ENCODE peak calls at places on chromosomes 7 and 10, in seven cellular contexts. O is WTC11, W is kidney epithelial cell, T is PC-9, X is GM13977, N is neural progenitor cell, M is AG10803. Q is an unnamed sample.

GRCh38 chr7:73642834-73643233 is 18.5 kb upstream of the MLXIPL start:
- DNase-seq in N (no peak), T (no peak), W (no peak), O (no peak), M (peak), X (no peak), Q (no peak)

GRCh38 chr10:33459597-33459996 is 125.1 kb upstream of the NRP1 start:
- DNase-seq in X (no peak), W (no peak), N (no peak), O (no peak), M (peak), T (no peak), Q (no peak)

GRCh38 chr10:128125416-128125943 is 743 bp downstream of the MKI67 start:
- DNase-seq in O (no peak), X (no peak), W (no peak), M (no peak), T (no peak), N (peak), Q (no peak)

GRCh38 chr10:96532523-96532922 is 18.8 kb upstream of the TLL2 start:
- DNase-seq in X (no peak), N (no peak), T (no peak), O (no peak), M (no peak), W (no peak), Q (no peak)

GRCh38 chr10:14478639-14479038 is 147.9 kb upstream of the FRMD4A start:
- DNase-seq in W (no peak), O (peak), N (peak), M (peak), X (peak), T (peak), Q (no peak)

GRCh38 chr7:41046221-41046761 is 656.6 kb downstream of the INHBA start:
- DNase-seq in O (no peak), N (no peak), W (no peak), T (no peak), M (no peak), X (no peak), Q (no peak)

GRCh38 chr7:1439373-1440363 is 19.6 kb downstream of the MICALL2 start:
- DNase-seq in T (no peak), O (no peak), W (no peak), M (no peak), N (no peak), X (no peak), Q (no peak)

GRCh38 chr10:5692476-5693358 is 8.1 kb downstream of the TASOR2 start:
- DNase-seq in T (peak), M (peak), N (peak), X (peak), O (peak), W (no peak), Q (no peak)

DNA sequence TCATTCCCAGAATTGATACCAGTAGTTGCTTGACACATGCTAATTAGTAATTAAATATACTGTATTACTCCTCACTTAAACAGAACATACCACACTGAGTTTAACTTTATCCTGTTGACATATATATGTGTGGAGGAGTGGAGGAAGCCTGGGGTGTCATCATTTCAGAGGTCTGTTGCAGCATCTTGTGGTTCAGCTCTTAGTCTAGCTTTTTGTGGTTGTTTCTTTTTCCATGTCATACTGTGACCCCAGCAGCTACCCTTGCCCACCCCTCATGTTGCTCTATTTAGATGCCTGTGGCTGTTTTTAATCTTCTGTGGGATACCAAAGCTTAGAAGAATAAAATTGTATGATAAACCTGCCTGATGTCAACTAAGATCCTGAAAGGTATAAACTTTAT is 875.4 kb downstream of the LRMDA start:
- DNase-seq in M (peak), O (no peak), W (no peak), T (no peak), X (no peak), N (no peak), Q (no peak)
- TF ChIP-seq CTCF in M (no peak), O (no peak), W (no peak), T (no peak), X (no peak), N (no peak), Q (no peak)

GRCh38 chr7:83648464-83649241 is at the start of gene SEMA3E:
- DNase-seq in W (peak), X (no peak), M (peak), N (peak), T (peak), O (peak), Q (peak)
- TF ChIP-seq CTCF in W (peak), X (no peak), M (no peak), N (peak), T (peak), O (no peak), Q (no peak)

GRCh38 chr7:142693911-142694310 is 55.4 kb upstream of the PRSS1 start:
- DNase-seq in O (no peak), W (no peak), T (no peak), X (no peak), M (no peak), N (no peak), Q (no peak)

GRCh38 chr7:142690554-142691182 is 58.6 kb upstream of the PRSS1 start:
- DNase-seq in M (no peak), N (no peak), W (no peak), X (no peak), T (no peak), O (no peak), Q (no peak)

GRCh38 chr7:142685877-142686508 is 63.3 kb upstream of the PRSS1 start:
- DNase-seq in W (no peak), T (no peak), X (no peak), N (no peak), M (no peak), O (no peak), Q (no peak)

GRCh38 chr7:142689439-142690168 is 59.7 kb upstream of the PRSS1 start:
- DNase-seq in X (no peak), O (no peak), T (no peak), N (no peak), M (no peak), W (no peak), Q (no peak)
- TF ChIP-seq CTCF in X (peak), O (no peak), T (peak), N (peak), M (no peak), W (peak), Q (peak)

GRCh38 chr7:117750612-117751563 is 122.4 kb downstream of the CTTNBP2 start:
- DNase-seq in M (peak), X (peak), T (no peak), O (no peak), N (peak), W (no peak), Q (no peak)
- TF ChIP-seq CTCF in M (peak), X (peak), T (peak), O (no peak), N (peak), W (peak), Q (peak)

GRCh38 chr7:129209067-129209926 is 15.5 kb upstream of the AHCYL2 start:
- DNase-seq in O (no peak), W (no peak), T (no peak), M (no peak), N (no peak), X (no peak), Q (no peak)

GRCh38 chr7:129205987-129206785 is 17.8 kb downstream of the SMO start:
- DNase-seq in O (no peak), N (no peak), W (no peak), M (no peak), T (no peak), X (no peak), Q (no peak)

GRCh38 chr7:129210256-129210988 is 14.4 kb upstream of the AHCYL2 start:
- DNase-seq in O (peak), T (peak), W (no peak), N (peak), M (peak), X (peak), Q (no peak)

GRCh38 chr7:129210989-129211312 is 13.9 kb upstream of the AHCYL2 start:
- DNase-seq in N (no peak), W (no peak), O (no peak), T (no peak), M (no peak), X (no peak), Q (no peak)

GRCh38 chr7:129208667-129209066 is 16.2 kb upstream of the AHCYL2 start:
- DNase-seq in M (no peak), T (no peak), O (no peak), W (no peak), X (no peak), N (no peak), Q (no peak)
- TF ChIP-seq CTCF in M (no peak), T (no peak), O (no peak), W (no peak), X (peak), N (no peak), Q (peak)

DNA sequence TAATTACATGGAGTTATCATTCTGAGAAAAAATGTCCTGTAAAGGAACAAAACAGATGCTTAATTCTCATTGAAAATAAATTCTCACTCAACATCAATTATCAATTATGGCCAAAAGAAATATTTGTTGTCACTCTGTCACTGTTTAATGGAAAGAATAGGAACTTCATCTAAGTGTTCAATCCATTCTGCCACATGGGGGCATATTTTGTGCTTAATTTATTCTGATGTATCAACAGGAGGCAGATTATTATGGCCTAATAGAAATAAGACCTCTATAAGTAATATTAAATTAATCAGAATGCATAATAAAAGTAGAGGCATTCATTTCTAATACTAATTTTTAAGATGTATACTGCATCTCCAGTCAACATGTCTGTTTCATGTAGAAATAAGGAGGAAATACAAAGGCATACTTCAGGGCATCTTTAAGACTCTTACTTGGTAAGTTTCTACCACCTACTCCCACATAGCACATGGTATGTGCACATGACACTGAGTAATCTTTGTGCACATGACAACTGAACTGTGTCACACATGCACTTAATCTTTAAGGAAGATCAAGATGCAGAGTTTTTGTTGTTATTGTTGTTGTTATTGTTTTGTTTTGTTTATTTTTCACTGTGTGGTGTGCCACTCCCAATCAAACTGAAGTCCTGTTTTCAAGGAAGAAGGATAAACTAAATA is 420.4 kb upstream of the SEMA3A start:
- DNase-seq in X (no peak), N (no peak), O (no peak), W (no peak), M (no peak), T (no peak), Q (peak)
- TF ChIP-seq CTCF in X (no peak), N (no peak), O (no peak), W (no peak), M (no peak), T (no peak), Q (peak)

GRCh38 chr7:87059525-87060287 is at the start of gene ELAPOR2:
- DNase-seq in N (peak), X (peak), W (no peak), M (peak), O (peak), T (peak), Q (no peak)
- TF ChIP-seq CTCF in N (peak), X (peak), W (peak), M (no peak), O (peak), T (peak), Q (peak)

GRCh38 chr7:50591098-50591479 is 25.9 kb upstream of the DDC start:
- DNase-seq in X (no peak), W (no peak), T (no peak), M (no peak), O (no peak), N (no peak), Q (no peak)

GRCh38 chr7:50590535-50590934 is 25.3 kb upstream of the DDC start:
- DNase-seq in N (no peak), W (no peak), T (no peak), O (no peak), X (no peak), M (no peak), Q (no peak)

GRCh38 chr7:50589362-50589761 is 24.2 kb upstream of the DDC start:
- DNase-seq in O (no peak), N (no peak), X (no peak), W (no peak), T (no peak), M (no peak), Q (no peak)

GRCh38 chr7:50587737-50588136 is 22.5 kb upstream of the DDC start:
- DNase-seq in W (no peak), T (no peak), O (no peak), M (no peak), N (no peak), X (no peak), Q (no peak)

GRCh38 chr7:50588937-50589336 is 23.7 kb upstream of the DDC start:
- DNase-seq in N (no peak), T (no peak), O (peak), X (no peak), M (no peak), W (no peak), Q (no peak)
- TF ChIP-seq CTCF in N (peak), T (no peak), O (no peak), X (no peak), M (peak), W (peak), Q (peak)

Q was measured in epithelial cell of proximal tubule.